ENCODE peak calls at places on chromosome 21, in four cellular contexts. O is endodermal cell, C is ovary, B is fibroblast of mammary gland. M is an unnamed sample.

GRCh38 chr21:34630536-34631143 is 15.7 kb upstream of the RCAN1 start:
- DNase-seq in O (peak; percentile 55), B (peak; percentile 67), C (no peak), M (no peak)

GRCh38 chr21:37986751-37987399 is 70.6 kb upstream of the KCNJ6 start:
- DNase-seq in O (no peak), C (no peak), B (no peak), M (no peak)

GRCh38 chr21:45297329-45297728 is 9.6 kb upstream of the POFUT2 start:
- DNase-seq in B (no peak), C (peak; percentile 25), O (peak; percentile 26), M (no peak)

GRCh38 chr21:44515359-44516165 is 24.4 kb downstream of the KRTAP10-1 start:
- DNase-seq in O (no peak), C (no peak), B (no peak), M (no peak)

GRCh38 chr21:33019885-33020557 is 5.7 kb upstream of the OLIG2 start:
- DNase-seq in B (no peak), C (no peak), O (peak; percentile 81), M (no peak)

GRCh38 chr21:46301759-46302158 is 15.6 kb downstream of the YBEY start:
- DNase-seq in O (no peak), B (no peak), C (no peak), M (no peak)

GRCh38 chr21:29648710-29649240 is 291.0 kb downstream of the GRIK1 start:
- DNase-seq in O (no peak), C (no peak), B (no peak), M (no peak)

GRCh38 chr21:46459356-46460112 is 843 bp downstream of the DIP2A start:
- DNase-seq in B (peak; percentile 44), C (peak; percentile 69), O (peak; percentile 69), M (peak; percentile 23)

GRCh38 chr21:16125274-16125673 is 395.5 kb downstream of the USP25 start:
- DNase-seq in C (no peak), O (no peak), B (peak; percentile 78), M (no peak)

GRCh38 chr21:42406201-42406601 is 2.5 kb downstream of the UBASH3A start:
- DNase-seq in B (no peak), O (no peak), C (no peak), M (no peak)

GRCh38 chr21:30446969-30447368 is 6.9 kb downstream of the KRTAP15-1 start:
- DNase-seq in O (no peak), C (no peak), B (no peak), M (no peak)

GRCh38 chr21:44313451-44313850 is 13.6 kb downstream of the PFKL start:
- DNase-seq in B (no peak), O (no peak), C (no peak), M (no peak)

GRCh38 chr21:44750675-44751025 is 39.3 kb upstream of the TSPEAR start:
- DNase-seq in B (no peak), C (no peak), O (no peak), M (no peak)

GRCh38 chr21:41428311-41428710 is 2.3 kb downstream of the MX1 start:
- DNase-seq in C (no peak), B (no peak), O (no peak), M (no peak)

GRCh38 chr21:23921670-23922418 is 1685.4 kb downstream of the MRPL39 start:
- DNase-seq in C (no peak), B (no peak), O (no peak), M (no peak)

GRCh38 chr21:33854604-33855003 is 61.0 kb downstream of the ATP5PO start:
- DNase-seq in B (no peak), C (no peak), O (no peak), M (no peak)

GRCh38 chr21:38712076-38712475 is 93.7 kb upstream of the ETS2 start:
- DNase-seq in O (peak; percentile 82), B (peak; percentile 55), C (no peak), M (no peak)

GRCh38 chr21:44972821-44973220 is 33.0 kb downstream of the SLX9 start:
- DNase-seq in C (no peak), B (peak; percentile 12), O (no peak), M (no peak)

GRCh38 chr21:17461014-17461413 is 51.8 kb upstream of the CXADR start:
- DNase-seq in B (peak; percentile 93), C (peak; percentile 22), O (no peak), M (no peak)

GRCh38 chr21:27580276-27580675 is 613.4 kb upstream of the ADAMTS5 start:
- DNase-seq in O (no peak), B (peak; percentile 26), C (no peak), M (no peak)

GRCh38 chr21:30430170-30430655 is at the start of gene KRTAP13-4:
- DNase-seq in C (no peak), B (no peak), O (no peak), M (no peak)

GRCh38 chr21:45366931-45367401 is 38.0 kb upstream of the COL18A1 start:
- DNase-seq in O (peak; percentile 66), B (peak; percentile 99), C (peak; percentile 90), M (no peak)

GRCh38 chr21:42586406-42586805 is 67.0 kb upstream of the PDE9A start:
- DNase-seq in O (no peak), B (no peak), C (no peak), M (no peak)

GRCh38 chr21:28601708-28602107 is 391.0 kb downstream of the LTN1 start:
- DNase-seq in O (no peak), B (peak; percentile 14), C (no peak), M (no peak)

GRCh38 chr21:45894891-45895777 is 86.4 kb upstream of the COL6A1 start:
- DNase-seq in C (no peak), O (no peak), B (no peak), M (no peak)

GRCh38 chr21:31609081-31609480 is 50.4 kb upstream of the SOD1 start:
- DNase-seq in C (no peak), O (no peak), B (no peak), M (no peak)
- TF ChIP-seq CTCF in C (no peak), O (no peak), B (no peak), M (no peak)

GRCh38 chr21:39726133-39726532 is 18.9 kb upstream of the IGSF5 start:
- DNase-seq in C (no peak), O (no peak), B (no peak), M (no peak)

GRCh38 chr21:39721885-39722284 is 23.1 kb upstream of the IGSF5 start:
- DNase-seq in C (no peak), B (no peak), O (no peak), M (no peak)

GRCh38 chr21:39715804-39716397 is 29.1 kb upstream of the IGSF5 start:
- DNase-seq in B (peak; percentile 41), C (peak; percentile 20), O (peak; percentile 76), M (peak; percentile 16)

GRCh38 chr21:39724944-39725343 is 20.0 kb upstream of the IGSF5 start:
- DNase-seq in C (no peak), B (no peak), O (no peak), M (no peak)

DNA sequence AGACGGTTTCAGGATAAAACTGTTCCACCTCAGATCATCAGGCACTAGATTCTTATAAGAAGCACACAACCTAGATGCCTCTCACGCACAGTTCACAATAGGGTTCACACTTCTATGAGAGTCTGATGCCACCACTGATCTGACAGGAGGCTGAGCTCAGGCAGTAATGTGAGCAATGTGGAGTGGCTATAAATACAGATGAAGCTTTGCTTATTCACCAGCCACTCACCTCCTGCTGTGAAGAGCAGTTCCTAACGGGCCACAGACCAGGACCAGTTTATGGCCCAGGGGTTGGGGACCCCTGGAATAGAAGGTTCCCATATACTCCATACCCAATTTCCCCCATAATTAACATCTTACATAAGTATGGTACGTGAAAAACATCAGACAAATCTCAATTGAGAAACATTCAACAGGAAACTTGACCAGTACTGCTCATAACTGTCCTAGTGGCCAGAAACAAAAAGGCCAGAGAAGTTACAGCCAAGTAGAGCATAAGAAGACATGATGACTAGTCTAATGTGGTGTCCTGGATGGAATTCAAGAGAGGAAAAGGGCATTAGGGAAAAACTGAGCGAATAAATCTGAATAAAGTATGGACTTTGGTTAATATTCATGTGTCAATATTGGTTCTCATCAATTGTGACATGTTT is 24.7 kb upstream of the IGSF5 start:
- DNase-seq in C (no peak), B (peak; percentile 9), O (no peak), M (no peak)
- TF ChIP-seq CTCF in C (no peak), B (no peak), O (peak; percentile 53), M (no peak)

DNA sequence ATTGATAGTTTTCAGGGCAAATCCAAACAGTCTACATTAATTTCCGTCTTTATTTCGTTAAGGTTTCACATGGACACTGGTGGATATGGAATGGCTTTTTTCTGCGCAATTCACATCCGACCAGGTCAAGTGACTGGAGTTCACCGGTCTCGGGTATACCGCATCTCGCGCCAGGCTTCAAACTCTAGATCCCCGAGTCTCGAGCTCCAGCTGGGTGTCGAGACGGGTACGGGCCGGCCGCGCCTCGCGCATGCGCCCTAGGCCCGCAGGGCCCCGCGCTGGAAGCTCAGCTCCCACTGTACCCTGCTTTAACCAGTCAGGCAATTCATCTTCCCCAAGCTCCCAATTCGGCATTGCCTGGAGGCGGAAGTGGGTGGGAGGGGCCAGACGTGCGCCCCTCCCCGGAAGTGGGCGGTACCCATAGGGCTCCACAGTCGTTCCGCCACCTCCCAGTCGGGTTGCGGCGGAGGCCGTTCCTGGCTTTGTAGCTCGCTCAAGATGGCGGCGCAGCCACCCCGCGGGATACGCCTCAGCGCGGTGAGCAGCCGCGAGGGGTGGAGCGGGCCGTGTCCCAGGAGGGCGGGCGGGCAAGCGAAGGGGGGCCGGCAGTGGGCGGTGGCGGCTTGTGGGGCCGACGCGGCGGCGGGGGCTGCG is at the start of gene MORC3:
- DNase-seq in B (peak; percentile 99), O (peak; percentile 99), C (peak; percentile 97), M (peak; percentile 96)
- TF ChIP-seq CTCF in B (no peak), O (no peak), C (no peak), M (no peak)

GRCh38 chr21:31456201-31456600 is 112.1 kb upstream of the TIAM1 start:
- DNase-seq in O (no peak), C (no peak), B (no peak), M (no peak)

GRCh38 chr21:31460985-31461384 is 116.9 kb upstream of the TIAM1 start:
- DNase-seq in C (no peak), O (no peak), B (no peak), M (no peak)

GRCh38 chr21:31455506-31455905 is 111.4 kb upstream of the TIAM1 start:
- DNase-seq in O (no peak), C (no peak), B (no peak), M (no peak)

GRCh38 chr21:31457675-31458074 is 113.6 kb upstream of the TIAM1 start:
- DNase-seq in B (no peak), O (peak; percentile 72), C (no peak), M (no peak)

GRCh38 chr21:31459457-31459856 is 115.4 kb upstream of the TIAM1 start:
- DNase-seq in O (peak; percentile 72), B (no peak), C (no peak), M (no peak)
- TF ChIP-seq CTCF in O (peak; percentile 70), B (no peak), C (no peak), M (no peak)